ENCODE peak calls at places on chromosomes 6 and 20, in four cellular contexts. C is adrenal gland, T is small intestine, Z is heart left ventricle. I is an unnamed sample.

GRCh38 chr6:47741807-47742206 is 40.0 kb upstream of the OPN5 start:
- DNase-seq in C (no peak), T (peak; percentile 6), Z (peak; percentile 27), I (no peak)

GRCh38 chr20:53735536-53736050 is 142.0 kb upstream of the ZNF217 start:
- DNase-seq in C (no peak), T (no peak), Z (no peak), I (no peak)

GRCh38 chr6:11772109-11772830 is 6.3 kb downstream of the ADTRP start:
- DNase-seq in C (no peak), T (no peak), Z (no peak), I (peak; percentile 44)

GRCh38 chr20:21393142-21393541 is 4.2 kb downstream of the NKX2-4 start:
- DNase-seq in C (no peak), T (no peak), Z (no peak), I (no peak)

GRCh38 chr6:16712931-16713484 is 48.3 kb downstream of the ATXN1 start:
- DNase-seq in C (peak; percentile 72), T (peak; percentile 67), Z (peak; percentile 34), I (peak; percentile 21)

GRCh38 chr6:6697620-6698019 is 109.1 kb downstream of the LY86 start:
- DNase-seq in C (no peak), T (no peak), Z (no peak), I (no peak)

GRCh38 chr6:48123601-48124000 is 12.6 kb upstream of the PTCHD4 start:
- DNase-seq in C (no peak), T (no peak), Z (no peak), I (no peak)

GRCh38 chr6:22024973-22025467 is 271.8 kb downstream of the PRL start:
- DNase-seq in C (no peak), T (no peak), Z (no peak), I (no peak)

GRCh38 chr20:22763257-22763906 is 179.0 kb upstream of the FOXA2 start:
- DNase-seq in C (peak; percentile 4), T (no peak), Z (peak; percentile 58), I (no peak)

GRCh38 chr6:116370717-116371383 is at the start of gene DSE:
- DNase-seq in C (peak; percentile 77), T (peak; percentile 37), Z (peak; percentile 86), I (peak; percentile 70)

GRCh38 chr6:17998003-17998402 is 10.6 kb upstream of the KIF13A start:
- DNase-seq in C (no peak), T (no peak), Z (no peak), I (no peak)

GRCh38 chr6:158047120-158047518 is 65.5 kb downstream of the SYNJ2 start:
- DNase-seq in C (peak; percentile 89), T (peak; percentile 56), Z (no peak), I (peak; percentile 61)

GRCh38 chr20:54026300-54027064 is 43.9 kb downstream of the BCAS1 start:
- DNase-seq in C (no peak), T (no peak), Z (no peak), I (no peak)

GRCh38 chr6:32944265-32944664 is 3.4 kb upstream of the HLA-DMB start:
- DNase-seq in C (peak; percentile 43), T (no peak), Z (no peak), I (no peak)

GRCh38 chr20:48986899-48987298 is 59.2 kb upstream of the CSE1L start:
- DNase-seq in C (peak; percentile 31), T (no peak), Z (no peak), I (no peak)

GRCh38 chr20:37407573-37408002 is 61.6 kb downstream of the SRC start:
- DNase-seq in C (peak; percentile 47), T (no peak), Z (peak; percentile 51), I (no peak)

GRCh38 chr6:120903836-120904235 is 430.4 kb downstream of the TBC1D32 start:
- DNase-seq in C (no peak), T (no peak), Z (no peak), I (no peak)

GRCh38 chr6:122014961-122015360 is 384.5 kb upstream of the HSF2 start:
- DNase-seq in C (no peak), T (no peak), Z (no peak), I (no peak)

GRCh38 chr20:843908-844307 is 10.4 kb downstream of the FAM110A start:
- DNase-seq in C (no peak), T (peak; percentile 82), Z (no peak), I (peak; percentile 21)

GRCh38 chr20:24763386-24764026 is 185.6 kb upstream of the CST7 start:
- DNase-seq in C (no peak), T (no peak), Z (no peak), I (no peak)

GRCh38 chr6:53615633-53616449 is 49.7 kb downstream of the KLHL31 start:
- DNase-seq in C (peak; percentile 29), T (peak; percentile 96), Z (no peak), I (no peak)

GRCh38 chr20:23145281-23145700 is 59.2 kb upstream of the CD93 start:
- DNase-seq in C (peak; percentile 61), T (no peak), Z (no peak), I (no peak)

GRCh38 chr6:63636516-63636968 is 940 bp downstream of the PHF3 start:
- DNase-seq in C (peak; percentile 65), T (peak; percentile 67), Z (peak; percentile 64), I (peak; percentile 74)

GRCh38 chr20:21557246-21557982 is 43.5 kb upstream of the NKX2-2 start:
- DNase-seq in C (no peak), T (no peak), Z (no peak), I (no peak)

GRCh38 chr6:46655803-46656202 is 3.0 kb downstream of the SLC25A27 start:
- DNase-seq in C (no peak), T (no peak), Z (no peak), I (no peak)

GRCh38 chr6:73832313-73832712 is 136.3 kb downstream of the CD109 start:
- DNase-seq in C (no peak), T (no peak), Z (no peak), I (no peak)

GRCh38 chr20:51811514-51811913 is 9.2 kb upstream of the SALL4 start:
- DNase-seq in C (no peak), T (no peak), Z (no peak), I (no peak)

GRCh38 chr6:75349262-75349984 is 64.8 kb upstream of the TMEM30A start:
- DNase-seq in C (no peak), T (no peak), Z (peak; percentile 43), I (no peak)

GRCh38 chr6:17585766-17586502 is 14.2 kb upstream of the FAM8A1 start:
- DNase-seq in C (no peak), T (peak; percentile 87), Z (no peak), I (no peak)

GRCh38 chr6:13253272-13253671 is 75.1 kb downstream of the TBC1D7 start:
- DNase-seq in C (no peak), T (no peak), Z (no peak), I (no peak)

GRCh38 chr20:327946-328563 is 2.7 kb downstream of the SOX12 start:
- DNase-seq in C (peak; percentile 18), T (no peak), Z (no peak), I (no peak)

GRCh38 chr6:106084106-106084963 is 1.8 kb upstream of the PRDM1 start:
- DNase-seq in C (no peak), T (peak; percentile 33), Z (no peak), I (no peak)

GRCh38 chr6:125846292-125847024 is 55.7 kb downstream of the NCOA7 start:
- DNase-seq in C (no peak), T (no peak), Z (no peak), I (no peak)

GRCh38 chr6:121691126-121691540 is 255.7 kb downstream of the GJA1 start:
- DNase-seq in C (no peak), T (peak; percentile 18), Z (no peak), I (no peak)

GRCh38 chr6:131740161-131740560 is 29.3 kb upstream of the CTAGE9 start:
- DNase-seq in C (no peak), T (no peak), Z (no peak), I (no peak)

GRCh38 chr20:60271597-60271996 is 313.4 kb downstream of the CDH26 start:
- DNase-seq in C (no peak), T (no peak), Z (no peak), I (no peak)

GRCh38 chr6:140858381-140858971 is 1274.2 kb upstream of the GJE1 start:
- DNase-seq in C (no peak), T (no peak), Z (no peak), I (no peak)

GRCh38 chr6:9999806-10000205 is 415.1 kb downstream of the TFAP2A start:
- DNase-seq in C (no peak), T (no peak), Z (no peak), I (no peak)

GRCh38 chr6:146460941-146461340 is 82.7 kb upstream of the RAB32 start:
- DNase-seq in C (no peak), T (no peak), Z (no peak), I (no peak)
- H3K4me3 ChIP-seq in C (no peak overlapping the region), T (no peak overlapping the region), Z (no peak overlapping the region), I (no peak overlapping the region)

GRCh38 chr20:64140956-64141355 is 23.3 kb upstream of the MYT1 start:
- DNase-seq in C (no peak), T (no peak), Z (no peak), I (no peak)
- H3K27ac ChIP-seq in C (no peak overlapping the region), T (no peak overlapping the region), Z (no peak overlapping the region), I (no peak overlapping the region)

DNA sequence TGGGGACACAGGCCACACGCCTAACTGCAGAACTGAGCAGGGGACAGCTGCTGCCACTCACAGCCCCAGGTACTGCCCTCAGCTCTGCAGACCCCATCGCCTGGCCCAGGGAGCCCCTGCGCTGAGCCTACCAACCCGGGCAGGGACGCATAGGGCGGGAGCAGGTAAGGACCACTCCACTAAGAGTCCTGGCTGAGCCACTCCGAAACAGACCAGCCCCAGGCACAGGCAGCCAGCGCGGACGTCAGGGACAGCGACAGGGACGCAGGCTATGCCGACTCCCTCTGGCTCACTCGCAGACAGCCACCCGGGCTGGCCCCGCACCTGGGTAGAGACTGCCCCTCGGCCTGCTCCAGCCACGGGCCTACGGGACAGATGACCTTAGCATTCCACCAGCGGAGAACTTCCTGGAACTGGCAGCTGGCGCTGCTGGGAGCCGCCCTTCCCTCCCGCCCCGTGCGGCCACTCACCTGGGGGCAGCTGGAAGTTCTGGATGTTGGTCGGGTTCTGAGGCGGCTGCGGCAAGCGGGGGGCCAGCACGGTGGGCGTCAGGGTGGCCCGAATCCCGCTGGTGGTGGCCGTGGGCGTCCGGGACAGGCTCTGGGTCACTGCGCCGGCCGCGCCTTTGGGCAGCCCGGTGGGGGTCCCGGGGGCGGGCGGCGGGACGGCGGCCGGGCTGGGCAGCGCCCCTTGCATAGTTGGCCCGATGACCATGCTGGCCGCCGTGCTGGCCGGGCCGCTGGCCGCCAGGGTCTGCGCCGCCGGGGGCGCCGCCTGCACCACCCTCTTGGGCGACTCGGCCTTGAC is 1.5 kb downstream of the TAF4 start:
- DNase-seq in C (peak; percentile 85), T (peak; percentile 63), Z (peak; percentile 48), I (no peak)
- H3K4me3 ChIP-seq in C (peak overlapping the region; percentile 69), T (peak overlapping the region; percentile 69), Z (peak overlapping the region; percentile 62), I (peak overlapping the region; percentile 26)

GRCh38 chr6:149079911-149080501 is 237.5 kb upstream of the TAB2 start:
- DNase-seq in C (peak; percentile 20), T (no peak), Z (peak; percentile 43), I (peak; percentile 72)

GRCh38 chr6:149082320-149082719 is 235.2 kb upstream of the TAB2 start:
- DNase-seq in C (peak; percentile 91), T (peak; percentile 66), Z (peak; percentile 70), I (peak; percentile 87)

GRCh38 chr6:149079456-149079855 is 238.1 kb upstream of the TAB2 start:
- DNase-seq in C (no peak), T (no peak), Z (no peak), I (no peak)

GRCh38 chr6:149081281-149081680 is 236.2 kb upstream of the TAB2 start:
- DNase-seq in C (no peak), T (no peak), Z (no peak), I (no peak)

GRCh38 chr6:149080511-149080910 is 237.0 kb upstream of the TAB2 start:
- DNase-seq in C (no peak), T (no peak), Z (no peak), I (no peak)
- H3K27ac ChIP-seq in C (no peak overlapping the region), T (no peak overlapping the region), Z (peak overlapping the region; percentile 40), I (peak overlapping the region; percentile 67)

GRCh38 chr6:25302677-25303128 is 23.5 kb downstream of the CARMIL1 start:
- DNase-seq in C (no peak), T (peak; percentile 79), Z (no peak), I (no peak)
- H3K4me3 ChIP-seq in C (no peak overlapping the region), T (no peak overlapping the region), Z (peak overlapping the region; percentile 17), I (no peak overlapping the region)